ENCODE peak calls at places on chromosome 3, in seven cellular contexts. One of them, this sample, is unnamed.

GRCh38 chr3:125212509-125213372 is at the start of gene SLC12A8:
- DNase-seq in HFFc6: no peak
- DNase-seq in heart right ventricle: no peak
- DNase-seq in A549: no peak
- DNase-seq in OCI-LY7: no peak
- DNase-seq in neural progenitor cell: peak
- DNase-seq in adrenal gland: no peak
- DNase-seq in this sample: peak

GRCh38 chr3:155196131-155197075 is 97.1 kb downstream of the STRIT1 start:
- DNase-seq in HFFc6: no peak
- DNase-seq in heart right ventricle: no peak
- DNase-seq in A549: no peak
- DNase-seq in OCI-LY7: no peak
- DNase-seq in neural progenitor cell: no peak
- DNase-seq in adrenal gland: no peak
- DNase-seq in this sample: no peak

GRCh38 chr3:165464736-165465135 is 268.6 kb upstream of the SLITRK3 start:
- DNase-seq in HFFc6: no peak
- DNase-seq in heart right ventricle: no peak
- DNase-seq in A549: peak
- DNase-seq in OCI-LY7: no peak
- DNase-seq in neural progenitor cell: no peak
- DNase-seq in adrenal gland: no peak
- DNase-seq in this sample: no peak

GRCh38 chr3:13670292-13670691 is 121.4 kb downstream of the FBLN2 start:
- DNase-seq in HFFc6: no peak
- DNase-seq in heart right ventricle: no peak
- DNase-seq in A549: no peak
- DNase-seq in OCI-LY7: no peak
- DNase-seq in neural progenitor cell: no peak
- DNase-seq in adrenal gland: no peak
- DNase-seq in this sample: no peak

GRCh38 chr3:13637311-13637891 is 88.5 kb downstream of the FBLN2 start:
- DNase-seq in HFFc6: no peak
- DNase-seq in heart right ventricle: no peak
- DNase-seq in A549: no peak
- DNase-seq in OCI-LY7: no peak
- DNase-seq in neural progenitor cell: no peak
- DNase-seq in adrenal gland: no peak
- DNase-seq in this sample: no peak

GRCh38 chr3:167559922-167560321 is 86.1 kb upstream of the SERPINI2 start:
- DNase-seq in HFFc6: no peak
- DNase-seq in heart right ventricle: no peak
- DNase-seq in A549: no peak
- DNase-seq in OCI-LY7: no peak
- DNase-seq in neural progenitor cell: peak
- DNase-seq in adrenal gland: no peak
- DNase-seq in this sample: peak

GRCh38 chr3:52402706-52403270 is 42.1 kb downstream of the SEMA3G start:
- DNase-seq in HFFc6: no peak
- DNase-seq in heart right ventricle: no peak
- DNase-seq in A549: no peak
- DNase-seq in OCI-LY7: no peak
- DNase-seq in neural progenitor cell: no peak
- DNase-seq in adrenal gland: no peak
- DNase-seq in this sample: no peak

GRCh38 chr3:196272826-196273225 is 14.7 kb downstream of the PCYT1A start:
- DNase-seq in HFFc6: no peak
- DNase-seq in heart right ventricle: peak
- DNase-seq in A549: no peak
- DNase-seq in OCI-LY7: no peak
- DNase-seq in neural progenitor cell: no peak
- DNase-seq in adrenal gland: no peak
- DNase-seq in this sample: no peak

GRCh38 chr3:75272708-75273107 is 391.4 kb upstream of the FRG2C start:
- DNase-seq in HFFc6: peak
- DNase-seq in heart right ventricle: no peak
- DNase-seq in A549: no peak
- DNase-seq in OCI-LY7: no peak
- DNase-seq in neural progenitor cell: no peak
- DNase-seq in adrenal gland: no peak
- DNase-seq in this sample: no peak

GRCh38 chr3:185796431-185797107 is 28.3 kb downstream of the IGF2BP2 start:
- DNase-seq in HFFc6: peak
- DNase-seq in heart right ventricle: no peak
- DNase-seq in A549: peak
- DNase-seq in OCI-LY7: no peak
- DNase-seq in neural progenitor cell: no peak
- DNase-seq in adrenal gland: no peak
- DNase-seq in this sample: no peak

GRCh38 chr3:184568591-184568917 is 7.0 kb downstream of the EPHB3 start:
- DNase-seq in HFFc6: no peak
- DNase-seq in heart right ventricle: no peak
- DNase-seq in A549: no peak
- DNase-seq in OCI-LY7: no peak
- DNase-seq in neural progenitor cell: no peak
- DNase-seq in adrenal gland: no peak
- DNase-seq in this sample: peak

GRCh38 chr3:135965129-135965505 is 411 bp upstream of the PPP2R3A start:
- DNase-seq in HFFc6: no peak
- DNase-seq in heart right ventricle: no peak
- DNase-seq in A549: no peak
- DNase-seq in OCI-LY7: no peak
- DNase-seq in neural progenitor cell: no peak
- DNase-seq in adrenal gland: no peak
- DNase-seq in this sample: no peak

GRCh38 chr3:13708871-13709595 is 160.1 kb downstream of the FBLN2 start:
- DNase-seq in HFFc6: no peak
- DNase-seq in heart right ventricle: no peak
- DNase-seq in A549: no peak
- DNase-seq in OCI-LY7: no peak
- DNase-seq in neural progenitor cell: no peak
- DNase-seq in adrenal gland: peak
- DNase-seq in this sample: no peak

GRCh38 chr3:8730641-8731040 is 3.0 kb upstream of the CAV3 start:
- DNase-seq in HFFc6: no peak
- DNase-seq in heart right ventricle: no peak
- DNase-seq in A549: no peak
- DNase-seq in OCI-LY7: no peak
- DNase-seq in neural progenitor cell: no peak
- DNase-seq in adrenal gland: peak
- DNase-seq in this sample: no peak

GRCh38 chr3:120503727-120504616 is 53.2 kb upstream of the FSTL1 start:
- DNase-seq in HFFc6: no peak
- DNase-seq in heart right ventricle: no peak
- DNase-seq in A549: no peak
- DNase-seq in OCI-LY7: no peak
- DNase-seq in neural progenitor cell: peak
- DNase-seq in adrenal gland: no peak
- DNase-seq in this sample: no peak

GRCh38 chr3:133124511-133124910 is 86.3 kb downstream of the TMEM108 start:
- DNase-seq in HFFc6: no peak
- DNase-seq in heart right ventricle: peak
- DNase-seq in A549: no peak
- DNase-seq in OCI-LY7: no peak
- DNase-seq in neural progenitor cell: peak
- DNase-seq in adrenal gland: peak
- DNase-seq in this sample: no peak

GRCh38 chr3:186825294-186825821 is 17.2 kb upstream of the ADIPOQ start:
- DNase-seq in HFFc6: peak
- DNase-seq in heart right ventricle: no peak
- DNase-seq in A549: no peak
- DNase-seq in OCI-LY7: peak
- DNase-seq in neural progenitor cell: peak
- DNase-seq in adrenal gland: no peak
- DNase-seq in this sample: peak

DNA sequence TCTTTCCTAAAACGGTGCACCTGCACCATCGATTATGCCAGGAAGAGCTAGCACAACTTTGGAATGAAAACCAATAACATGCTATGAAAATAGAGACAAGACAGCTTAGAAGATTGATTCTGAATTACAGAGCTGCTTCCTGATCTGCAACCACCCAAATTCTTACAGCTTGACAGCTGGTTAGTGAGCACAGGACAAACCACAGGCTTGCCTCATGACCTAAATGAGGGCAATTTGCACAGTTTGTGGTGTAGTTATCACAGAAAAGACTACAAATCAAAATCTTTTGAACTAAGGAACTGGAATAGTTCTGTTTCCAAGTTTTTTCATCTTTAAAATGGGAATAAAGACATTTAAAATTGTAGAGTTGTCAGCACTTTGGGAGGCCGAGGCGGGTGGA is 533.5 kb downstream of the NAALADL2 start:
- DNase-seq in HFFc6: peak
- DNase-seq in heart right ventricle: no peak
- DNase-seq in A549: no peak
- DNase-seq in OCI-LY7: no peak
- DNase-seq in neural progenitor cell: no peak
- DNase-seq in adrenal gland: no peak
- DNase-seq in this sample: no peak
- TF ChIP-seq CTCF in HFFc6: no peak
- TF ChIP-seq CTCF in heart right ventricle: no peak
- TF ChIP-seq CTCF in A549: no peak
- TF ChIP-seq CTCF in OCI-LY7: no peak
- TF ChIP-seq CTCF in neural progenitor cell: no peak
- TF ChIP-seq CTCF in adrenal gland: no peak
- TF ChIP-seq CTCF in this sample: no peak

DNA sequence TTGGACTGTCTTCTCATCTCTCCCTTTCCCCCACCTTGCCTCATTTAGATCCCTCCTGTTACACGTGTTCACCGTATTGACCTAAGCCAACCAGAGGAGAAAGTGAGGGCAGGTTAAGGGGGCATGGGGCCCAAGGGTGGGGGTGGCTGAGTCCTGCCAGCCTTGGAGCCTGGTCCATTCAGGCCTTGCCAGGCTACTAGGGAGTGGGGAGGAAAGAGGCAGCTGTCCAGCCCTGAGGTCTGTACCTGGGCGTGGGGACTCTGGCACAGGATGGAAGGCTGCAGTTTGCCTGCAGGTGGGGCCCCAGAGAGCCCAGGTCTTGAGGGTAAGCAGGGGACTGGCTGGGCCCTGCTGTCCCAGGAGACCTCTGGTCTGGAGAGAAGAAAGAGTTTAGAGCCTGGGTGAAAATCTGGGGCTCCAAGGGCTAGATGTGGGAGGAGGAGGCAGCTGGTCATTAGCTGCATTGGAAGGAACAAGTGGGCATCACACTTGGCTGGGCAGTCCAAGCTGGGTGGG is 108.3 kb downstream of the OXNAD1 start:
- DNase-seq in HFFc6: no peak
- DNase-seq in heart right ventricle: no peak
- DNase-seq in A549: no peak
- DNase-seq in OCI-LY7: peak
- DNase-seq in neural progenitor cell: no peak
- DNase-seq in adrenal gland: no peak
- DNase-seq in this sample: no peak
- TF ChIP-seq CTCF in HFFc6: no peak
- TF ChIP-seq CTCF in heart right ventricle: no peak
- TF ChIP-seq CTCF in A549: no peak
- TF ChIP-seq CTCF in OCI-LY7: peak
- TF ChIP-seq CTCF in neural progenitor cell: no peak
- TF ChIP-seq CTCF in adrenal gland: no peak
- TF ChIP-seq CTCF in this sample: no peak

GRCh38 chr3:50572801-50573371 is 3.6 kb downstream of the HEMK1 start:
- DNase-seq in HFFc6: no peak
- DNase-seq in heart right ventricle: no peak
- DNase-seq in A549: no peak
- DNase-seq in OCI-LY7: no peak
- DNase-seq in neural progenitor cell: no peak
- DNase-seq in adrenal gland: no peak
- DNase-seq in this sample: no peak

GRCh38 chr3:50574280-50574831 is 5.0 kb downstream of the HEMK1 start:
- DNase-seq in HFFc6: no peak
- DNase-seq in heart right ventricle: no peak
- DNase-seq in A549: no peak
- DNase-seq in OCI-LY7: no peak
- DNase-seq in neural progenitor cell: no peak
- DNase-seq in adrenal gland: no peak
- DNase-seq in this sample: no peak

GRCh38 chr3:50575372-50575771 is 6.0 kb downstream of the HEMK1 start:
- DNase-seq in HFFc6: no peak
- DNase-seq in heart right ventricle: no peak
- DNase-seq in A549: no peak
- DNase-seq in OCI-LY7: no peak
- DNase-seq in neural progenitor cell: no peak
- DNase-seq in adrenal gland: no peak
- DNase-seq in this sample: no peak

GRCh38 chr3:50572158-50572557 is 2.8 kb downstream of the HEMK1 start:
- DNase-seq in HFFc6: peak
- DNase-seq in heart right ventricle: peak
- DNase-seq in A549: peak
- DNase-seq in OCI-LY7: peak
- DNase-seq in neural progenitor cell: peak
- DNase-seq in adrenal gland: peak
- DNase-seq in this sample: peak

DNA sequence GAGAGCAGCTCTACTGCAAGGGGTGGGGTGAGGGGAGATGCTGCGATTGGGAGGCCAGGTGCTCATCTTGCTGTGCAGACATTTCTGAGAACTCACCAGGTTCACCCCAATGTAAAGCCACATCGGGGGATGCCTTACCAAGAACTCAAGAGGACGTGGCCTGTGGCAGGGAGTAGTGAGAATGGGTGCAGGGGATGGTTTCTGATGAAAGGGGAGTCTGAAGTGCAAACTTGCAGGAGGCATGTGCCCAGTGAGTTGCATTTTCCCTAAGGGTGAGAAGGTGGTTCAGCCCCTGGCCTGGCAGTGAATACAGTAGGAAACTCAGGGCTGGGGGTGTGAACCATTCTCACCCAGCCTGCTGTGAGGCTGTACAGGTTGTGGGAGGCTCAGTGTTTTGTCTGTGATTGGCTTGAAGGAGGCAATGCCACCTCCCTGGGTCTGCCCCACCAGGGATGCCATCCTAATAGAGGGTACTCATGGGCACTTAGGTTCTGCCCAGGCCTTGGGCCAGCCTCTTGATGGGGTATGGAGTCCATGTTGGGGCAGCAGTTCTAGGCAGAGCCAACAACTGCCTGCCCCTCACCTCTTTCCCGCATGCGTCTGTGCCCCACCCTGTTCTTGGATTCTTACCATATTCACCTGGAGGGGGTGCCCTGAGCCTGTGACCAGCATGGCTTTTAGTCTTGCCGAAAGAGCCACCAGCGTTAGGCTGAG is 4.4 kb downstream of the HEMK1 start:
- DNase-seq in HFFc6: no peak
- DNase-seq in heart right ventricle: no peak
- DNase-seq in A549: no peak
- DNase-seq in OCI-LY7: no peak
- DNase-seq in neural progenitor cell: no peak
- DNase-seq in adrenal gland: no peak
- DNase-seq in this sample: no peak
- TF ChIP-seq CTCF in HFFc6: no peak
- TF ChIP-seq CTCF in heart right ventricle: no peak
- TF ChIP-seq CTCF in A549: no peak
- TF ChIP-seq CTCF in OCI-LY7: no peak
- TF ChIP-seq CTCF in neural progenitor cell: no peak
- TF ChIP-seq CTCF in adrenal gland: no peak
- TF ChIP-seq CTCF in this sample: no peak

GRCh38 chr3:48739955-48740823 is 23.2 kb upstream of the IP6K2 start:
- DNase-seq in HFFc6: peak
- DNase-seq in heart right ventricle: peak
- DNase-seq in A549: peak
- DNase-seq in OCI-LY7: peak
- DNase-seq in neural progenitor cell: peak
- DNase-seq in adrenal gland: peak
- DNase-seq in this sample: peak
- TF ChIP-seq CTCF in HFFc6: peak
- TF ChIP-seq CTCF in heart right ventricle: peak
- TF ChIP-seq CTCF in A549: peak
- TF ChIP-seq CTCF in OCI-LY7: peak
- TF ChIP-seq CTCF in neural progenitor cell: peak
- TF ChIP-seq CTCF in adrenal gland: peak
- TF ChIP-seq CTCF in this sample: peak

This sample was measured in nephron progenitor cell.